ENCODE peak calls at places on chromosomes 5 and 9, in ten cellular contexts. One of them, this sample, is unnamed.

GRCh38 chr9:137606005-137606601 is 617 bp downstream of the ARRDC1 start:
- DNase-seq in stimulated activated CD4-positive, alpha-beta T cell treated with anti-CD3 and anti-CD28 coated beads, TNF-alpha, amount 100 ng/mL, for 48 hours: no peak
- DNase-seq in GM23248: peak
- DNase-seq in foreskin melanocyte: no peak
- DNase-seq in HFFc6: no peak
- DNase-seq in H9: no peak
- DNase-seq in posterior vena cava: peak
- DNase-seq in activated CD8-positive, alpha-beta memory T cell treated with anti-CD3 and anti-CD28 coated beads for 48 hours: no peak
- DNase-seq in HT-29: peak
- DNase-seq in effector memory CD8-positive, alpha-beta T cell: no peak
- DNase-seq in this sample: no peak

GRCh38 chr5:107869459-107870115 is 198.8 kb upstream of the EFNA5 start:
- DNase-seq in foreskin melanocyte: peak
- DNase-seq in effector memory CD8-positive, alpha-beta T cell: no peak
- DNase-seq in GM23248: peak
- DNase-seq in HT-29: peak
- DNase-seq in H9: no peak
- DNase-seq in activated CD8-positive, alpha-beta memory T cell treated with anti-CD3 and anti-CD28 coated beads for 48 hours: no peak
- DNase-seq in stimulated activated CD4-positive, alpha-beta T cell treated with anti-CD3 and anti-CD28 coated beads, TNF-alpha, amount 100 ng/mL, for 48 hours: no peak
- DNase-seq in posterior vena cava: no peak
- DNase-seq in HFFc6: peak
- DNase-seq in this sample: peak

GRCh38 chr5:172906888-172907287 is 52.3 kb upstream of the RPL26L1 start:
- DNase-seq in GM23248: no peak
- DNase-seq in posterior vena cava: no peak
- DNase-seq in foreskin melanocyte: no peak
- DNase-seq in effector memory CD8-positive, alpha-beta T cell: no peak
- DNase-seq in H9: no peak
- DNase-seq in HT-29: no peak
- DNase-seq in HFFc6: no peak
- DNase-seq in activated CD8-positive, alpha-beta memory T cell treated with anti-CD3 and anti-CD28 coated beads for 48 hours: no peak
- DNase-seq in stimulated activated CD4-positive, alpha-beta T cell treated with anti-CD3 and anti-CD28 coated beads, TNF-alpha, amount 100 ng/mL, for 48 hours: no peak
- DNase-seq in this sample: no peak

GRCh38 chr9:34484678-34485077 is 26.1 kb downstream of the DNAI1 start:
- DNase-seq in HFFc6: no peak
- DNase-seq in foreskin melanocyte: no peak
- DNase-seq in stimulated activated CD4-positive, alpha-beta T cell treated with anti-CD3 and anti-CD28 coated beads, TNF-alpha, amount 100 ng/mL, for 48 hours: no peak
- DNase-seq in activated CD8-positive, alpha-beta memory T cell treated with anti-CD3 and anti-CD28 coated beads for 48 hours: no peak
- DNase-seq in posterior vena cava: no peak
- DNase-seq in GM23248: no peak
- DNase-seq in effector memory CD8-positive, alpha-beta T cell: no peak
- DNase-seq in H9: no peak
- DNase-seq in HT-29: peak
- DNase-seq in this sample: no peak

GRCh38 chr5:82513739-82514138 is 235.6 kb upstream of the RPS23 start:
- DNase-seq in activated CD8-positive, alpha-beta memory T cell treated with anti-CD3 and anti-CD28 coated beads for 48 hours: no peak
- DNase-seq in GM23248: no peak
- DNase-seq in HT-29: peak
- DNase-seq in H9: peak
- DNase-seq in HFFc6: no peak
- DNase-seq in posterior vena cava: no peak
- DNase-seq in stimulated activated CD4-positive, alpha-beta T cell treated with anti-CD3 and anti-CD28 coated beads, TNF-alpha, amount 100 ng/mL, for 48 hours: no peak
- DNase-seq in foreskin melanocyte: no peak
- DNase-seq in effector memory CD8-positive, alpha-beta T cell: no peak
- DNase-seq in this sample: no peak

GRCh38 chr5:120464627-120465280 is 654 bp downstream of the PRR16 start:
- DNase-seq in HT-29: no peak
- DNase-seq in H9: peak
- DNase-seq in HFFc6: peak
- DNase-seq in effector memory CD8-positive, alpha-beta T cell: no peak
- DNase-seq in foreskin melanocyte: no peak
- DNase-seq in GM23248: peak
- DNase-seq in activated CD8-positive, alpha-beta memory T cell treated with anti-CD3 and anti-CD28 coated beads for 48 hours: no peak
- DNase-seq in stimulated activated CD4-positive, alpha-beta T cell treated with anti-CD3 and anti-CD28 coated beads, TNF-alpha, amount 100 ng/mL, for 48 hours: no peak
- DNase-seq in posterior vena cava: peak
- DNase-seq in this sample: peak

GRCh38 chr9:136349546-136349945 is 14.0 kb downstream of the DNLZ start:
- DNase-seq in stimulated activated CD4-positive, alpha-beta T cell treated with anti-CD3 and anti-CD28 coated beads, TNF-alpha, amount 100 ng/mL, for 48 hours: no peak
- DNase-seq in GM23248: no peak
- DNase-seq in effector memory CD8-positive, alpha-beta T cell: no peak
- DNase-seq in HFFc6: no peak
- DNase-seq in foreskin melanocyte: no peak
- DNase-seq in posterior vena cava: no peak
- DNase-seq in HT-29: no peak
- DNase-seq in activated CD8-positive, alpha-beta memory T cell treated with anti-CD3 and anti-CD28 coated beads for 48 hours: no peak
- DNase-seq in H9: no peak
- DNase-seq in this sample: no peak

GRCh38 chr5:68242743-68243142 is 27.2 kb downstream of the PIK3R1 start:
- DNase-seq in posterior vena cava: no peak
- DNase-seq in H9: no peak
- DNase-seq in HFFc6: peak
- DNase-seq in foreskin melanocyte: no peak
- DNase-seq in stimulated activated CD4-positive, alpha-beta T cell treated with anti-CD3 and anti-CD28 coated beads, TNF-alpha, amount 100 ng/mL, for 48 hours: no peak
- DNase-seq in activated CD8-positive, alpha-beta memory T cell treated with anti-CD3 and anti-CD28 coated beads for 48 hours: no peak
- DNase-seq in GM23248: no peak
- DNase-seq in HT-29: no peak
- DNase-seq in effector memory CD8-positive, alpha-beta T cell: no peak
- DNase-seq in this sample: peak

GRCh38 chr9:110918316-110919054 is 119.8 kb downstream of the LPAR1 start:
- DNase-seq in H9: no peak
- DNase-seq in foreskin melanocyte: no peak
- DNase-seq in effector memory CD8-positive, alpha-beta T cell: no peak
- DNase-seq in HT-29: no peak
- DNase-seq in GM23248: peak
- DNase-seq in stimulated activated CD4-positive, alpha-beta T cell treated with anti-CD3 and anti-CD28 coated beads, TNF-alpha, amount 100 ng/mL, for 48 hours: no peak
- DNase-seq in posterior vena cava: no peak
- DNase-seq in HFFc6: peak
- DNase-seq in activated CD8-positive, alpha-beta memory T cell treated with anti-CD3 and anti-CD28 coated beads for 48 hours: no peak
- DNase-seq in this sample: no peak

GRCh38 chr5:160385496-160385895 is 14.4 kb downstream of the FAM200C start:
- DNase-seq in effector memory CD8-positive, alpha-beta T cell: no peak
- DNase-seq in H9: no peak
- DNase-seq in HT-29: no peak
- DNase-seq in activated CD8-positive, alpha-beta memory T cell treated with anti-CD3 and anti-CD28 coated beads for 48 hours: no peak
- DNase-seq in foreskin melanocyte: no peak
- DNase-seq in HFFc6: no peak
- DNase-seq in GM23248: no peak
- DNase-seq in posterior vena cava: no peak
- DNase-seq in stimulated activated CD4-positive, alpha-beta T cell treated with anti-CD3 and anti-CD28 coated beads, TNF-alpha, amount 100 ng/mL, for 48 hours: no peak
- DNase-seq in this sample: no peak

GRCh38 chr5:2052687-2053086 is 170.0 kb upstream of the IRX4 start:
- DNase-seq in activated CD8-positive, alpha-beta memory T cell treated with anti-CD3 and anti-CD28 coated beads for 48 hours: no peak
- DNase-seq in GM23248: no peak
- DNase-seq in effector memory CD8-positive, alpha-beta T cell: no peak
- DNase-seq in stimulated activated CD4-positive, alpha-beta T cell treated with anti-CD3 and anti-CD28 coated beads, TNF-alpha, amount 100 ng/mL, for 48 hours: no peak
- DNase-seq in foreskin melanocyte: no peak
- DNase-seq in HFFc6: no peak
- DNase-seq in posterior vena cava: no peak
- DNase-seq in HT-29: no peak
- DNase-seq in H9: no peak
- DNase-seq in this sample: no peak

GRCh38 chr5:132364319-132364718 is 5.2 kb upstream of the SLC22A5 start:
- DNase-seq in GM23248: peak
- DNase-seq in effector memory CD8-positive, alpha-beta T cell: no peak
- DNase-seq in HT-29: no peak
- DNase-seq in posterior vena cava: no peak
- DNase-seq in foreskin melanocyte: no peak
- DNase-seq in activated CD8-positive, alpha-beta memory T cell treated with anti-CD3 and anti-CD28 coated beads for 48 hours: no peak
- DNase-seq in H9: no peak
- DNase-seq in HFFc6: peak
- DNase-seq in stimulated activated CD4-positive, alpha-beta T cell treated with anti-CD3 and anti-CD28 coated beads, TNF-alpha, amount 100 ng/mL, for 48 hours: no peak
- DNase-seq in this sample: no peak

GRCh38 chr5:173768267-173768806 is 119.8 kb upstream of the CPEB4 start:
- DNase-seq in foreskin melanocyte: no peak
- DNase-seq in HFFc6: no peak
- DNase-seq in H9: no peak
- DNase-seq in stimulated activated CD4-positive, alpha-beta T cell treated with anti-CD3 and anti-CD28 coated beads, TNF-alpha, amount 100 ng/mL, for 48 hours: no peak
- DNase-seq in GM23248: no peak
- DNase-seq in effector memory CD8-positive, alpha-beta T cell: no peak
- DNase-seq in HT-29: no peak
- DNase-seq in activated CD8-positive, alpha-beta memory T cell treated with anti-CD3 and anti-CD28 coated beads for 48 hours: no peak
- DNase-seq in posterior vena cava: peak
- DNase-seq in this sample: no peak

GRCh38 chr9:108105885-108106284 is 616.3 kb upstream of the KLF4 start:
- DNase-seq in stimulated activated CD4-positive, alpha-beta T cell treated with anti-CD3 and anti-CD28 coated beads, TNF-alpha, amount 100 ng/mL, for 48 hours: no peak
- DNase-seq in effector memory CD8-positive, alpha-beta T cell: no peak
- DNase-seq in activated CD8-positive, alpha-beta memory T cell treated with anti-CD3 and anti-CD28 coated beads for 48 hours: no peak
- DNase-seq in H9: peak
- DNase-seq in HFFc6: no peak
- DNase-seq in foreskin melanocyte: no peak
- DNase-seq in HT-29: peak
- DNase-seq in GM23248: no peak
- DNase-seq in posterior vena cava: no peak
- DNase-seq in this sample: no peak

GRCh38 chr5:32443145-32443540 is 1.4 kb downstream of the ZFR start:
- DNase-seq in foreskin melanocyte: peak
- DNase-seq in activated CD8-positive, alpha-beta memory T cell treated with anti-CD3 and anti-CD28 coated beads for 48 hours: no peak
- DNase-seq in H9: no peak
- DNase-seq in HFFc6: no peak
- DNase-seq in stimulated activated CD4-positive, alpha-beta T cell treated with anti-CD3 and anti-CD28 coated beads, TNF-alpha, amount 100 ng/mL, for 48 hours: peak
- DNase-seq in posterior vena cava: no peak
- DNase-seq in HT-29: no peak
- DNase-seq in effector memory CD8-positive, alpha-beta T cell: peak
- DNase-seq in GM23248: peak
- DNase-seq in this sample: peak

GRCh38 chr9:36407122-36407723 is 7.2 kb upstream of the RNF38 start:
- DNase-seq in H9: peak
- DNase-seq in posterior vena cava: no peak
- DNase-seq in foreskin melanocyte: peak
- DNase-seq in stimulated activated CD4-positive, alpha-beta T cell treated with anti-CD3 and anti-CD28 coated beads, TNF-alpha, amount 100 ng/mL, for 48 hours: peak
- DNase-seq in effector memory CD8-positive, alpha-beta T cell: peak
- DNase-seq in HFFc6: peak
- DNase-seq in activated CD8-positive, alpha-beta memory T cell treated with anti-CD3 and anti-CD28 coated beads for 48 hours: no peak
- DNase-seq in GM23248: peak
- DNase-seq in HT-29: peak
- DNase-seq in this sample: peak

GRCh38 chr9:68876265-68876664 is 137.6 kb downstream of the PRKACG start:
- DNase-seq in HFFc6: no peak
- DNase-seq in foreskin melanocyte: no peak
- DNase-seq in GM23248: no peak
- DNase-seq in stimulated activated CD4-positive, alpha-beta T cell treated with anti-CD3 and anti-CD28 coated beads, TNF-alpha, amount 100 ng/mL, for 48 hours: no peak
- DNase-seq in activated CD8-positive, alpha-beta memory T cell treated with anti-CD3 and anti-CD28 coated beads for 48 hours: no peak
- DNase-seq in HT-29: no peak
- DNase-seq in posterior vena cava: no peak
- DNase-seq in effector memory CD8-positive, alpha-beta T cell: no peak
- DNase-seq in H9: no peak
- DNase-seq in this sample: no peak

GRCh38 chr5:136014976-136015375 is 13.8 kb upstream of the TGFBI start:
- DNase-seq in posterior vena cava: no peak
- DNase-seq in GM23248: no peak
- DNase-seq in HFFc6: no peak
- DNase-seq in foreskin melanocyte: no peak
- DNase-seq in stimulated activated CD4-positive, alpha-beta T cell treated with anti-CD3 and anti-CD28 coated beads, TNF-alpha, amount 100 ng/mL, for 48 hours: no peak
- DNase-seq in effector memory CD8-positive, alpha-beta T cell: no peak
- DNase-seq in activated CD8-positive, alpha-beta memory T cell treated with anti-CD3 and anti-CD28 coated beads for 48 hours: no peak
- DNase-seq in HT-29: no peak
- DNase-seq in H9: no peak
- DNase-seq in this sample: no peak

GRCh38 chr5:62593331-62593730 is 14.7 kb downstream of the LRRC70 start:
- DNase-seq in GM23248: peak
- DNase-seq in posterior vena cava: no peak
- DNase-seq in HT-29: no peak
- DNase-seq in activated CD8-positive, alpha-beta memory T cell treated with anti-CD3 and anti-CD28 coated beads for 48 hours: no peak
- DNase-seq in HFFc6: peak
- DNase-seq in stimulated activated CD4-positive, alpha-beta T cell treated with anti-CD3 and anti-CD28 coated beads, TNF-alpha, amount 100 ng/mL, for 48 hours: no peak
- DNase-seq in H9: no peak
- DNase-seq in foreskin melanocyte: no peak
- DNase-seq in effector memory CD8-positive, alpha-beta T cell: no peak
- DNase-seq in this sample: peak

GRCh38 chr5:150186137-150186536 is 3.7 kb upstream of the SLC6A7 start:
- DNase-seq in activated CD8-positive, alpha-beta memory T cell treated with anti-CD3 and anti-CD28 coated beads for 48 hours: no peak
- DNase-seq in HT-29: no peak
- DNase-seq in H9: peak
- DNase-seq in stimulated activated CD4-positive, alpha-beta T cell treated with anti-CD3 and anti-CD28 coated beads, TNF-alpha, amount 100 ng/mL, for 48 hours: no peak
- DNase-seq in foreskin melanocyte: no peak
- DNase-seq in GM23248: no peak
- DNase-seq in HFFc6: no peak
- DNase-seq in posterior vena cava: no peak
- DNase-seq in effector memory CD8-positive, alpha-beta T cell: no peak
- DNase-seq in this sample: no peak

GRCh38 chr5:43039115-43039467 is 1.0 kb downstream of the ANXA2R start:
- DNase-seq in H9: no peak
- DNase-seq in HT-29: no peak
- DNase-seq in activated CD8-positive, alpha-beta memory T cell treated with anti-CD3 and anti-CD28 coated beads for 48 hours: no peak
- DNase-seq in HFFc6: no peak
- DNase-seq in posterior vena cava: no peak
- DNase-seq in stimulated activated CD4-positive, alpha-beta T cell treated with anti-CD3 and anti-CD28 coated beads, TNF-alpha, amount 100 ng/mL, for 48 hours: no peak
- DNase-seq in effector memory CD8-positive, alpha-beta T cell: no peak
- DNase-seq in GM23248: no peak
- DNase-seq in foreskin melanocyte: no peak
- DNase-seq in this sample: no peak

GRCh38 chr9:112502177-112502946 is 15.7 kb downstream of the KIAA1958 start:
- DNase-seq in HT-29: no peak
- DNase-seq in GM23248: no peak
- DNase-seq in H9: no peak
- DNase-seq in foreskin melanocyte: no peak
- DNase-seq in stimulated activated CD4-positive, alpha-beta T cell treated with anti-CD3 and anti-CD28 coated beads, TNF-alpha, amount 100 ng/mL, for 48 hours: no peak
- DNase-seq in activated CD8-positive, alpha-beta memory T cell treated with anti-CD3 and anti-CD28 coated beads for 48 hours: no peak
- DNase-seq in posterior vena cava: no peak
- DNase-seq in effector memory CD8-positive, alpha-beta T cell: no peak
- DNase-seq in HFFc6: no peak
- DNase-seq in this sample: no peak

GRCh38 chr9:90803860-90804593 is 2.4 kb downstream of the SYK start:
- DNase-seq in foreskin melanocyte: no peak
- DNase-seq in activated CD8-positive, alpha-beta memory T cell treated with anti-CD3 and anti-CD28 coated beads for 48 hours: no peak
- DNase-seq in effector memory CD8-positive, alpha-beta T cell: no peak
- DNase-seq in stimulated activated CD4-positive, alpha-beta T cell treated with anti-CD3 and anti-CD28 coated beads, TNF-alpha, amount 100 ng/mL, for 48 hours: no peak
- DNase-seq in H9: no peak
- DNase-seq in posterior vena cava: no peak
- DNase-seq in HFFc6: no peak
- DNase-seq in GM23248: no peak
- DNase-seq in HT-29: no peak
- DNase-seq in this sample: no peak

This sample was measured in lung microvascular endothelial cell.